ENCODE peak calls at places on chromosome 16, in six cellular contexts. I is B cell; B is fibroblast of pulmonary artery; K is AG09319; L is CD8-positive, alpha-beta T cell; Q is foreskin fibroblast. U is an unnamed sample.

GRCh38 chr16:64012166-64012565 is 1109.7 kb downstream of the CDH11 start:
- DNase-seq in Q (no peak), I (no peak), L (no peak), B (peak), K (no peak), U (no peak)

GRCh38 chr16:19140392-19140791 is 26.6 kb downstream of the ITPRIPL2 start:
- DNase-seq in I (no peak), L (no peak), K (no peak), Q (no peak), B (no peak), U (no peak)

GRCh38 chr16:27223701-27224100 is 20.4 kb downstream of the KDM8 start:
- DNase-seq in Q (no peak), I (no peak), L (no peak), B (no peak), K (no peak), U (no peak)

GRCh38 chr16:58054289-58054688 is 28.7 kb downstream of the MMP15 start:
- DNase-seq in Q (no peak), I (no peak), L (no peak), K (no peak), B (no peak), U (no peak)

GRCh38 chr16:85349413-85350145 is 237.3 kb upstream of the CIBAR2 start:
- DNase-seq in K (no peak), L (no peak), B (no peak), I (no peak), Q (peak), U (no peak)

GRCh38 chr16:62408760-62409159 is 372.5 kb upstream of the CDH8 start:
- DNase-seq in I (no peak), B (no peak), Q (no peak), K (no peak), L (no peak), U (no peak)

GRCh38 chr16:22671301-22672076 is 142.5 kb upstream of the HS3ST2 start:
- DNase-seq in K (no peak), I (no peak), Q (peak), L (no peak), B (no peak), U (no peak)

GRCh38 chr16:906296-906695 is 64.5 kb downstream of the LMF1 start:
- DNase-seq in K (no peak), Q (no peak), I (no peak), B (no peak), L (no peak), U (no peak)

GRCh38 chr16:80105160-80105559 is 435.6 kb upstream of the DYNLRB2 start:
- DNase-seq in B (no peak), I (no peak), Q (peak), K (no peak), L (no peak), U (no peak)

GRCh38 chr16:35365675-35366074 is 1906.3 kb downstream of the TP53TG3F start:
- DNase-seq in Q (no peak), L (no peak), K (no peak), B (no peak), I (no peak), U (no peak)

GRCh38 chr16:13883881-13884280 is 36.1 kb upstream of the ERCC4 start:
- DNase-seq in I (no peak), K (no peak), Q (peak), L (no peak), B (no peak), U (no peak)

GRCh38 chr16:677306-678190 is 2.1 kb downstream of the RHBDL1 start:
- DNase-seq in B (no peak), I (no peak), L (no peak), K (no peak), Q (no peak), U (no peak)

GRCh38 chr16:30740364-30741251 is 7.6 kb upstream of the PHKG2 start:
- DNase-seq in I (no peak), B (peak), K (peak), Q (peak), L (no peak), U (no peak)

GRCh38 chr16:83215417-83216001 is 588.7 kb downstream of the CDH13 start:
- DNase-seq in B (peak), Q (peak), I (no peak), L (peak), K (no peak), U (peak)

GRCh38 chr16:11329891-11330290 is 15.4 kb upstream of the RMI2 start:
- DNase-seq in L (no peak), K (no peak), Q (no peak), I (no peak), B (no peak), U (no peak)

GRCh38 chr16:11326737-11327276 is 18.5 kb upstream of the RMI2 start:
- DNase-seq in I (no peak), Q (no peak), L (no peak), K (no peak), B (no peak), U (no peak)

GRCh38 chr16:11327277-11328171 is 17.7 kb upstream of the RMI2 start:
- DNase-seq in I (peak), K (no peak), Q (no peak), L (no peak), B (no peak), U (peak)

GRCh38 chr16:11329080-11329491 is 16.2 kb upstream of the RMI2 start:
- DNase-seq in K (no peak), I (no peak), B (no peak), L (no peak), Q (peak), U (peak)

GRCh38 chr16:11328172-11329079 is 16.8 kb upstream of the RMI2 start:
- DNase-seq in Q (peak), I (peak), K (peak), L (peak), B (peak), U (peak)
- TF ChIP-seq CTCF in Q (no peak), I (no peak), K (no peak), L (no peak), B (no peak), U (no peak)

DNA sequence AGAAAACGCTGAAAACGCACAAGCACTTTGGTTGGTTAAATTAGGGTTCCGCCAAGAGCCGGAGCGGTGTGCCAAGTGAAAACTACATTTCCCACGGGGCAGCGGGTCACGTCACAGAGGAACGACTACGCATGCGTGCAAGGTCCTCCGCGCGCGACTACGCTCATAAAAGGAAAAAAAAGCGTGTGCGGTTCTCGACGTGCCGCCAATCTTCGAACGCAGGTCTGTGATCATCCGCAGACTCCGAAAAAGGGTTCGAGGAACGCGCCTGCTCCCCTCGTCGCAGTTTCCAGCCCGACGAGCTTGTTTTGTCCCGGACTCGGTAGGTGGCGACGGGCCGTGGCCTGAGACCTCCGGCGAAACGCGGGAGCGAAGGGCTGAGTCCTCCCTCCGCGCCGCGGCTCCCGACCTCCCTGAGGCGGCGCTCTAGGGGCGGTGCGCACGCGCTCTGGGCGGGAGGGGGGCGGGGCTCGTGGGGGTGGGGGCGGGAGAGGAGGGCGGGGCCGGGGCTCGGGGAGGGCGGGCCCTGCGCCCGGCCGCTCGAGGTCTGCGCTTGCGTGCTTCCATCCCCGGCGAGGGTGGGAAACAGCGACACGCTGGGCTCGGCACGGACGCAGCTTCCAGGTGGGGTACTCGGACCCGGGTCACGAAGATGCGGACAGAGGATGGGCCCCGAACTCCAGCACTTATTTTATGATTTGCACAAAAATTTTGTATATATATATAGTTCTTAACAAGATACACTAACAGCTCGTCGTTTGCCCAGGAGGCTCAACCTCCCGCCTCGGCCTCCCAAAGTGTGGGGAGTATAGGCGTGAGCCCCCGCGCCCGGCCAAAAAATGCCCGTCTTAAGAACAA is at the start of gene SGF29:
- DNase-seq in B (peak), Q (peak), L (peak), I (peak), K (peak), U (peak)
- TF ChIP-seq CTCF in B (peak), Q (no peak), L (no peak), I (peak), K (peak), U (peak)

GRCh38 chr16:51084074-51084928 is 66.8 kb downstream of the SALL1 start:
- DNase-seq in Q (no peak), K (no peak), L (no peak), B (peak), I (no peak), U (no peak)
- TF ChIP-seq CTCF in Q (no peak), K (no peak), L (no peak), B (no peak), I (no peak), U (no peak)

DNA sequence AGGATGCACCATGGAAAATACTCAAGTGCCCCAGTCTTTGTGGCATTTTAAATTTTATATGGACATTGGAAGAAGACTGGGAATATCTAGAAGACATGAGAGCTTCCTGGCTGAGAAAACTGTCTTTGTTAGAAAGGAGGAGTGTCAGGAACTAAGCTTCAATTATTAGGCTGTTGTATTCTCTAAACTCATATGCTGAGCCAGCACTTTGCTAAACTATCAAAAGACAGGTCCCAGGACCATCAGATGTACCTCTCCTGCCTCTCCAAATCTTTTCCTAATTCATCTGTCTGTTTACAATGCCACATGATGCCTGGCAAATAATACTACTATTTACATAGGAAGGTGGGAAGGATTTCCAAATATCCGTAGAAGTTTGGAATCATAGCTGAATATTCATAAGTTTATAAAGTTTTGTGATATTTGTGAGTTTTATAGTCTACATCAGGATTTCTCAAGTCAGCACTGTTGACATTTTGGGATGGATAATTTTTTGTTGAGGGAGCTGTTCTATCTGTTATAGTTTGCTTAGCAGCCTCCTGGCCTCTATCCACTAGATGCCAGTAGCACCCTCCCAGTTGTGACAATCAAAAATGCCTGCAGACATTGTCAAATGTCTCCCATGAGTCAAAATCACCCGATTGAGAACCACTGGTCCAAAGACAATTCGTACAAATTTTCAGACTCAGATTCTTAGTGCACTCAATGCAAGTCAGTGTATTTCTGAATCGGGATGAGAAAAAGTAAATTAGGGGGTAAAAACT is 61.2 kb upstream of the NETO2 start:
- DNase-seq in B (no peak), K (no peak), Q (no peak), L (no peak), I (no peak), U (no peak)
- TF ChIP-seq CTCF in B (no peak), K (no peak), Q (no peak), L (no peak), I (no peak), U (peak)

GRCh38 chr16:67444259-67445125 is 13.6 kb downstream of the HSD11B2 start:
- DNase-seq in I (no peak), K (no peak), B (no peak), Q (no peak), L (no peak), U (no peak)
- TF ChIP-seq CTCF in I (no peak), K (no peak), B (no peak), Q (no peak), L (no peak), U (no peak)

GRCh38 chr16:87930456-87930855 is 5.9 kb downstream of the CA5A start:
- DNase-seq in K (no peak), Q (peak), L (no peak), B (no peak), I (peak), U (no peak)
- TF ChIP-seq CTCF in K (peak), Q (peak), L (no peak), B (peak), I (peak), U (peak)

GRCh38 chr16:15686287-15686686 is 36.2 kb downstream of the NDE1 start:
- DNase-seq in I (no peak), B (no peak), K (no peak), Q (no peak), L (no peak), U (no peak)

GRCh38 chr16:15677447-15677846 is 27.4 kb downstream of the NDE1 start:
- DNase-seq in I (no peak), B (no peak), L (no peak), K (no peak), Q (no peak), U (no peak)

GRCh38 chr16:15676506-15676905 is 26.5 kb downstream of the NDE1 start:
- DNase-seq in B (no peak), L (no peak), I (no peak), K (no peak), Q (no peak), U (no peak)

GRCh38 chr16:15682105-15682570 is 32.1 kb downstream of the NDE1 start:
- DNase-seq in L (peak), K (peak), Q (peak), I (no peak), B (peak), U (no peak)
- TF ChIP-seq CTCF in L (peak), K (peak), Q (peak), I (peak), B (peak), U (peak)

GRCh38 chr16:28839004-28839639 is 7.0 kb downstream of the TUFM start:
- DNase-seq in K (no peak), B (no peak), L (no peak), Q (peak), I (no peak), U (no peak)

GRCh38 chr16:28837672-28838557 is 8.2 kb downstream of the TUFM start:
- DNase-seq in Q (peak), I (no peak), L (no peak), B (no peak), K (no peak), U (no peak)

GRCh38 chr16:28836761-28837064 is 9.4 kb downstream of the TUFM start:
- DNase-seq in L (no peak), K (no peak), B (no peak), Q (no peak), I (no peak), U (no peak)

GRCh38 chr16:28839899-28840298 is 6.2 kb downstream of the TUFM start:
- DNase-seq in B (no peak), K (no peak), Q (peak), I (no peak), L (no peak), U (no peak)

GRCh38 chr16:28838558-28838918 is 7.6 kb downstream of the TUFM start:
- DNase-seq in Q (no peak), L (no peak), I (no peak), K (no peak), B (no peak), U (no peak)
- TF ChIP-seq CTCF in Q (no peak), L (no peak), I (no peak), K (no peak), B (no peak), U (no peak)

GRCh38 chr16:53282975-53283946 is 151.0 kb upstream of the RBL2 start:
- DNase-seq in Q (peak), L (no peak), K (no peak), I (no peak), B (peak), U (no peak)
- TF ChIP-seq CTCF in Q (peak), L (peak), K (peak), I (peak), B (peak), U (peak)

GRCh38 chr16:48911700-48912099 is 301.7 kb upstream of the N4BP1 start:
- DNase-seq in I (no peak), K (no peak), L (no peak), B (no peak), Q (peak), U (no peak)
- TF ChIP-seq CTCF in I (no peak), K (no peak), L (no peak), B (no peak), Q (no peak), U (no peak)

U was measured in GM13977.